ENCODE peak calls at places on chromosomes 3 and 15, in six cellular contexts. C is astrocyte, I is neural progenitor cell, L is pancreas, Y is bronchial epithelial cell, E is lower leg skin. K is an unnamed sample.

GRCh38 chr3:108513961-108514360 is 3.6 kb upstream of the MYH15 start:
- DNase-seq in L (no peak), E (no peak), Y (no peak), C (no peak), I (no peak), K (no peak)

GRCh38 chr15:38627684-38628277 is 63.2 kb upstream of the RASGRP1 start:
- DNase-seq in C (no peak), Y (no peak), E (no peak), L (no peak), I (no peak), K (no peak)

GRCh38 chr15:85689729-85690128 is 105.0 kb downstream of the KLHL25 start:
- DNase-seq in I (peak), Y (peak), E (no peak), L (no peak), C (peak), K (peak)

GRCh38 chr3:24343084-24343783 is 151.4 kb downstream of the THRB start:
- DNase-seq in C (peak), I (no peak), Y (peak), E (no peak), L (no peak), K (no peak)

GRCh38 chr3:133038731-133039398 is 674 bp downstream of the TMEM108 start:
- DNase-seq in C (no peak), I (peak), Y (no peak), L (peak), E (peak), K (no peak)

GRCh38 chr15:36407647-36408046 is 171.8 kb upstream of the CDIN1 start:
- DNase-seq in C (peak), I (no peak), L (no peak), E (no peak), Y (no peak), K (no peak)

GRCh38 chr3:120432105-120432860 is 18.5 kb downstream of the FSTL1 start:
- DNase-seq in Y (no peak), I (peak), L (no peak), C (peak), E (peak), K (no peak)

GRCh38 chr15:51727141-51727897 is 10.1 kb downstream of the LYSMD2 start:
- DNase-seq in Y (no peak), I (no peak), L (no peak), E (no peak), C (peak), K (no peak)

GRCh38 chr3:173397161-173398110 is at the start of gene NLGN1:
- DNase-seq in I (peak), L (peak), C (peak), Y (peak), E (peak), K (peak)

GRCh38 chr15:90560229-90560771 is 30.6 kb downstream of the CRTC3 start:
- DNase-seq in E (peak), L (peak), I (peak), C (peak), Y (no peak), K (peak)

GRCh38 chr3:126982125-126982521 is 792 bp upstream of the PLXNA1 start:
- DNase-seq in C (peak), L (no peak), I (no peak), E (no peak), Y (peak), K (no peak)

GRCh38 chr15:98843844-98844243 is 163.7 kb downstream of the PGPEP1L start:
- DNase-seq in E (no peak), Y (no peak), I (no peak), C (no peak), L (no peak), K (no peak)

GRCh38 chr3:8886556-8886955 is 76.7 kb downstream of the RAD18 start:
- DNase-seq in Y (no peak), L (no peak), E (no peak), I (no peak), C (peak), K (no peak)

GRCh38 chr3:106542101-106542769 is 673.4 kb upstream of the CBLB start:
- DNase-seq in I (peak), E (no peak), L (no peak), Y (no peak), C (peak), K (no peak)

GRCh38 chr3:140972833-140973232 is 31.2 kb downstream of the SLC25A36 start:
- DNase-seq in C (peak), L (no peak), I (no peak), E (no peak), Y (peak), K (no peak)

GRCh38 chr3:73784647-73785420 is 160.1 kb upstream of the PDZRN3 start:
- DNase-seq in Y (no peak), C (peak), I (no peak), L (no peak), E (no peak), K (no peak)

DNA sequence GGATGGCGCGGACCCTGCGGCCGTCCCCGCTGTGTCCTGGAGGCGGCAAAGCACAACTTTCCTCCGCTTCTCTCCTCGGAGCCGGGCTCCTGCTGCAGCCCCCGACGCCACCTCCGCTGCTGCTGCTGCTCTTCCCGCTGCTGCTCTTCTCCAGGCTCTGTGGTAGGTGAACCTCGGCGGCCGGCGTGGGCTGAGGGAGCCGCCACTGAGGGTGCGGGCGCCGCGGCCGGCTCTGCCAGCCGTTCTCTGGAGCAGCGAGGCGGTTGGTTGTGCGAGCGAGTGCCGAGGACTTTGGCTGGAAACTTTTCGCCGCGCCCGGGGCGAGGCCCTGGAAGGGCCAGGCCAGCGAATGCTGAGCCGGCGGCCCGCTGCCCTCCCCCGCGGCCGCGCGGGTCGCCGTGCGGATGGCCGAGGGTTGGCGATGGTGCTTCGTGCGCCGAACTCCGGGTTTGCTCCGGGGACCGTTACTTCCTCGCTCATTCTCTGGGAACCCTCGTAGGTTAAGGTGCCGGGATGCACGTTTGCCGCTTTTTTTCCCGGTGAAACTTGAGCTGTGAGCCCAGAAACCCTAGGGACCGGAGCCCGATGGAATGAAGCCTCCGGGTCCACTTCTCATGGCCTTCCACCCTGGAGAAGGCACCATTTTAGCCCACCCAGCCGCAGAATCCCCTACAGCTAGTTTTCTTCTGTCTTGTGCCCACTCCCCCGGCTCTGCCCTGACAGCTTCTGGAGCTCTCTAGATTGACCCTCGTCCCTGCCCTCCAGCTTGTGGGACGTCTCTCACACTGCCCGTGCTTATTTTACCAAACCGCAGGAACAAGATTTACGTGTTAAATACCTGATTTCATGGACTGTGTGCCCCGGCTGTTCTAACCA is 638 bp downstream of the NECTIN3 start:
- DNase-seq in C (peak), Y (peak), L (peak), E (peak), I (peak), K (peak)
- H3K4me3 ChIP-seq in C (peak), Y (peak), L (peak), E (peak), I (peak), K (peak)

GRCh38 chr3:195893121-195893449 is 15.3 kb downstream of the TNK2 start:
- DNase-seq in C (no peak), I (no peak), E (no peak), Y (no peak), L (peak), K (no peak)
- H3K4me3 ChIP-seq in C (peak), I (no peak), E (no peak), Y (no peak), L (no peak), K (no peak)

GRCh38 chr3:67686067-67686466 is 31.7 kb upstream of the SUCLG2 start:
- DNase-seq in C (no peak), E (no peak), I (no peak), L (no peak), Y (no peak), K (no peak)

GRCh38 chr3:67685499-67685898 is 31.1 kb upstream of the SUCLG2 start:
- DNase-seq in E (no peak), Y (no peak), I (no peak), L (no peak), C (no peak), K (no peak)

GRCh38 chr3:67689806-67690205 is 35.4 kb upstream of the SUCLG2 start:
- DNase-seq in E (no peak), C (no peak), L (no peak), Y (no peak), I (no peak), K (no peak)

GRCh38 chr3:67691207-67691606 is 36.8 kb upstream of the SUCLG2 start:
- DNase-seq in E (no peak), I (no peak), Y (no peak), L (no peak), C (no peak), K (no peak)

GRCh38 chr3:67688231-67688630 is 33.8 kb upstream of the SUCLG2 start:
- DNase-seq in C (no peak), E (no peak), L (no peak), I (no peak), Y (no peak), K (no peak)
- H3K4me3 ChIP-seq in C (no peak), E (no peak), L (no peak), I (no peak), Y (no peak), K (no peak)

DNA sequence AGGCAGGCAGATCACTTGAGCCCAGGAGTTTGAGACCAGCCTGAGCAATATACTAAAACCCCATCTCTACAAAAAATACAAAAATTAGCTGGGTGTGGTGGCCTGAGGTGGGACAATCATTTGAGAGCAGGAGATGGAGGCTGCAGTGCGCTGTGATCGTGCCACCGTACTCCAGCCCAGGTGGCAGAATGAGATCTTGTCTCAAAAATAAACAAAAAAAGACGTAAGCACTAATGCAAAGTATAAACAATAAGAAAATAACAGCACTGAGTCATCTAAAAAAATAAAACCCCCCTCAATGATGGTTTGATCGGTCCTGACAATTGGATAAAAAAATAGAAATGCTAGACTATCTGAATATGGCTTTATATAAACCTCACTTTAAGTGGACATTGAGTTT is 3.6 kb downstream of the PPP1R2 start:
- DNase-seq in C (no peak), L (no peak), E (no peak), Y (no peak), I (no peak), K (no peak)
- H3K4me3 ChIP-seq in C (no peak), L (no peak), E (no peak), Y (no peak), I (no peak), K (no peak)

GRCh38 chr15:67819636-67820035 is 5.7 kb upstream of the SKOR1 start:
- DNase-seq in L (no peak), E (no peak), C (no peak), I (no peak), Y (no peak), K (no peak)
- H3K4me3 ChIP-seq in L (no peak), E (no peak), C (no peak), I (no peak), Y (no peak), K (no peak)

GRCh38 chr15:34644851-34645250 is 61.4 kb upstream of the GOLGA8B start:
- DNase-seq in C (no peak), L (no peak), E (no peak), Y (no peak), I (no peak), K (no peak)
- H3K4me3 ChIP-seq in C (no peak), L (no peak), E (no peak), Y (no peak), I (no peak), K (no peak)

K was measured in prostate gland.